ENCODE peak calls at places on chromosomes 6 and 20, in six cellular contexts. N is nephron progenitor cell, X is iris pigment epithelial cell, U is Daoy, M is EL, C is T-helper 1 cell. O is an unnamed sample.

GRCh38 chr6:13360671-13361540 is 32.6 kb upstream of the TBC1D7 start:
- DNase-seq in N (no peak), U (peak), M (no peak), X (no peak), C (no peak), O (no peak)

GRCh38 chr6:16108419-16108818 is 20.5 kb upstream of the MYLIP start:
- DNase-seq in M (no peak), C (no peak), X (no peak), U (no peak), N (no peak), O (no peak)

GRCh38 chr6:21745543-21746337 is 152.2 kb downstream of the SOX4 start:
- DNase-seq in M (no peak), N (no peak), C (no peak), X (no peak), U (no peak), O (no peak)

GRCh38 chr6:55469829-55470438 is 109.1 kb downstream of the HMGCLL1 start:
- DNase-seq in N (no peak), M (no peak), U (no peak), X (peak), C (no peak), O (no peak)

GRCh38 chr20:56631318-56631989 is 2.3 kb downstream of the TFAP2C start:
- DNase-seq in N (peak), C (no peak), U (no peak), X (no peak), M (peak), O (no peak)

GRCh38 chr6:138107078-138107751 is at the start of gene PERP:
- DNase-seq in U (peak), C (peak), N (peak), M (peak), X (peak), O (peak)

GRCh38 chr6:21529431-21529830 is 64.1 kb upstream of the SOX4 start:
- DNase-seq in C (no peak), U (no peak), M (no peak), X (no peak), N (no peak), O (no peak)

GRCh38 chr6:35302604-35303218 is 5.1 kb downstream of the DEF6 start:
- DNase-seq in X (peak), U (peak), C (peak), N (peak), M (peak), O (peak)

GRCh38 chr6:89270951-89271721 is 44.0 kb downstream of the GABRR2 start:
- DNase-seq in N (no peak), C (no peak), X (no peak), U (no peak), M (no peak), O (no peak)

GRCh38 chr20:58659841-58660240 is 8.8 kb downstream of the STX16 start:
- DNase-seq in M (no peak), X (no peak), U (no peak), C (no peak), N (no peak), O (no peak)

GRCh38 chr6:68635706-68636513 is 828 bp downstream of the ADGRB3 start:
- DNase-seq in X (no peak), C (no peak), M (no peak), U (no peak), N (peak), O (no peak)

GRCh38 chr6:57278570-57278969 is 38.9 kb upstream of the PRIM2 start:
- DNase-seq in X (no peak), M (no peak), U (no peak), C (no peak), N (no peak), O (no peak)

GRCh38 chr6:142878407-142878806 is 66.6 kb downstream of the HIVEP2 start:
- DNase-seq in C (no peak), M (no peak), X (no peak), U (no peak), N (no peak), O (no peak)

GRCh38 chr6:69719602-69720193 is 77.1 kb downstream of the LMBRD1 start:
- DNase-seq in C (no peak), U (peak), N (no peak), X (peak), M (peak), O (no peak)

O was measured in MG63.